ENCODE peak calls at places on chromosomes 13 and 19, in eight cellular contexts. B, S, J, F, M, D, Z and X are unnamed samples.

GRCh38 chr13:81987677-81988357 is 1646.9 kb upstream of the SPRY2 start:
- DNase-seq in J (no peak), M (no peak), S (no peak), F (no peak), D (no peak), Z (no peak), B (no peak), X (no peak)

GRCh38 chr19:35793381-35794165 is 18.2 kb downstream of the ARHGAP33 start:
- DNase-seq in J (no peak), S (no peak), M (no peak), Z (no peak), F (peak; percentile 21), D (no peak), B (no peak), X (no peak)

GRCh38 chr19:33796164-33797100 is at the start of gene KCTD15:
- DNase-seq in F (peak; percentile 46), D (no peak), Z (peak; percentile 86), J (no peak), B (no peak), S (peak; percentile 71), M (peak; percentile 55), X (peak; percentile 93)

GRCh38 chr13:76954568-76954967 is 6.3 kb downstream of the ACOD1 start:
- DNase-seq in J (no peak), D (no peak), S (no peak), B (no peak), M (no peak), Z (no peak), F (no peak), X (no peak)

GRCh38 chr19:40191836-40192646 is 815 bp downstream of the MAP3K10 start:
- DNase-seq in J (peak; percentile 29), M (peak; percentile 35), F (peak; percentile 38), B (peak; percentile 51), D (peak; percentile 4), S (peak; percentile 67), Z (peak; percentile 80), X (no peak)

GRCh38 chr13:113763961-113764792 is 5.2 kb downstream of the TMEM255B start:
- DNase-seq in M (no peak), S (no peak), D (no peak), B (no peak), J (no peak), Z (no peak), F (no peak), X (no peak)

GRCh38 chr19:49570997-49571676 is 9.2 kb downstream of the NOSIP start:
- DNase-seq in J (peak; percentile 74), Z (no peak), M (no peak), B (no peak), F (peak; percentile 28), S (peak; percentile 63), D (no peak), X (no peak)

GRCh38 chr19:1181606-1182005 is 7.5 kb upstream of the SBNO2 start:
- DNase-seq in S (no peak), F (no peak), M (no peak), D (no peak), J (no peak), B (no peak), Z (peak; percentile 89), X (no peak)

GRCh38 chr13:98456423-98456845 is 120.5 kb downstream of the STK24 start:
- DNase-seq in J (no peak), Z (peak; percentile 53), D (no peak), S (no peak), B (no peak), F (no peak), M (no peak), X (no peak)

GRCh38 chr19:44476559-44477408 is 23.5 kb downstream of the ZNF180 start:
- DNase-seq in J (no peak), F (peak; percentile 10), D (no peak), Z (no peak), S (no peak), M (no peak), B (peak; percentile 4), X (no peak)

GRCh38 chr13:66859934-66860867 is 369.9 kb downstream of the PCDH9 start:
- DNase-seq in D (no peak), F (no peak), M (no peak), J (no peak), Z (no peak), B (no peak), S (no peak), X (no peak)

GRCh38 chr13:24747248-24748151 is 16.5 kb upstream of the RNF17 start:
- DNase-seq in F (peak; percentile 8), S (no peak), M (no peak), J (peak; percentile 35), Z (no peak), B (peak; percentile 37), D (peak; percentile 19), X (no peak)

GRCh38 chr19:11361037-11361770 is 6.0 kb downstream of the PLPPR2 start:
- DNase-seq in S (peak; percentile 63), B (no peak), J (no peak), F (no peak), M (no peak), D (no peak), Z (no peak), X (no peak)

GRCh38 chr13:27264181-27264580 is 6.4 kb upstream of the RASL11A start:
- DNase-seq in S (peak; percentile 49), D (peak; percentile 54), F (no peak), B (peak; percentile 35), M (no peak), Z (no peak), J (no peak), X (peak; percentile 53)

GRCh38 chr13:108895220-108895704 is 265.9 kb downstream of the MYO16 start:
- DNase-seq in D (no peak), Z (no peak), F (peak; percentile 58), J (peak; percentile 33), S (no peak), M (no peak), B (peak; percentile 3), X (peak; percentile 1)

GRCh38 chr13:108120332-108120731 is 95.0 kb downstream of the LIG4 start:
- DNase-seq in D (no peak), S (peak; percentile 26), J (no peak), Z (no peak), M (no peak), F (no peak), B (peak; percentile 95), X (peak; percentile 77)

GRCh38 chr19:46608581-46609345 is 7.6 kb downstream of the CALM3 start:
- DNase-seq in D (no peak), S (no peak), B (no peak), Z (peak; percentile 70), M (no peak), F (no peak), J (no peak), X (no peak)

GRCh38 chr19:31515931-31516330 is 166.7 kb upstream of the TSHZ3 start:
- DNase-seq in S (no peak), B (no peak), F (no peak), Z (no peak), M (peak; percentile 22), J (no peak), D (no peak), X (no peak)

GRCh38 chr19:2970201-2970838 is 7.0 kb upstream of the TLE6 start:
- DNase-seq in F (no peak), B (no peak), M (peak; percentile 52), J (no peak), S (no peak), Z (no peak), D (no peak), X (no peak)

GRCh38 chr19:10761443-10762242 is 43.8 kb downstream of the DNM2 start:
- DNase-seq in F (no peak), J (no peak), M (no peak), B (no peak), Z (peak; percentile 68), D (no peak), S (no peak), X (no peak)

GRCh38 chr13:41130356-41130755 is 2.2 kb downstream of the KBTBD6 start:
- DNase-seq in D (no peak), Z (no peak), M (no peak), B (no peak), F (no peak), J (no peak), S (no peak), X (no peak)

GRCh38 chr13:71603255-71603654 is 263.7 kb downstream of the DACH1 start:
- DNase-seq in Z (no peak), F (no peak), M (no peak), B (no peak), J (no peak), D (no peak), S (no peak), X (no peak)